ENCODE peak calls at places on chromosomes 3 and 15, in eight cellular contexts. One of them, this sample, is unnamed.

GRCh38 chr3:133475245-133476010 is 75.6 kb downstream of the BFSP2 start:
- DNase-seq in DMS79: peak; percentile 97
- DNase-seq in NCI-H1105: no peak
- DNase-seq in tibial nerve: no peak
- DNase-seq in amniotic stem cell: no peak
- DNase-seq in GM19239: peak; percentile 48
- DNase-seq in mesothelial cell of epicardium: no peak
- DNase-seq in cardiac muscle cell: no peak
- DNase-seq in this sample: no peak

GRCh38 chr3:182925330-182925943 is 54.9 kb downstream of the DCUN1D1 start:
- DNase-seq in DMS79: no peak
- DNase-seq in NCI-H1105: no peak
- DNase-seq in tibial nerve: no peak
- DNase-seq in amniotic stem cell: no peak
- DNase-seq in GM19239: peak; percentile 14
- DNase-seq in mesothelial cell of epicardium: no peak
- DNase-seq in cardiac muscle cell: no peak
- DNase-seq in this sample: no peak

GRCh38 chr3:141487419-141488345 is 855 bp downstream of the RASA2 start:
- DNase-seq in DMS79: peak; percentile 66
- DNase-seq in NCI-H1105: peak; percentile 90
- DNase-seq in tibial nerve: peak; percentile 49
- DNase-seq in amniotic stem cell: no peak
- DNase-seq in GM19239: peak; percentile 70
- DNase-seq in mesothelial cell of epicardium: peak; percentile 38
- DNase-seq in cardiac muscle cell: peak; percentile 78
- DNase-seq in this sample: peak; percentile 94

GRCh38 chr3:120615863-120616599 is 19.9 kb downstream of the NDUFB4 start:
- DNase-seq in DMS79: no peak
- DNase-seq in NCI-H1105: no peak
- DNase-seq in tibial nerve: no peak
- DNase-seq in amniotic stem cell: no peak
- DNase-seq in GM19239: no peak
- DNase-seq in mesothelial cell of epicardium: no peak
- DNase-seq in cardiac muscle cell: no peak
- DNase-seq in this sample: no peak

GRCh38 chr3:24508423-24508839 is 13.8 kb upstream of the THRB start:
- DNase-seq in DMS79: no peak
- DNase-seq in NCI-H1105: no peak
- DNase-seq in tibial nerve: no peak
- DNase-seq in amniotic stem cell: no peak
- DNase-seq in GM19239: no peak
- DNase-seq in mesothelial cell of epicardium: no peak
- DNase-seq in cardiac muscle cell: no peak
- DNase-seq in this sample: no peak

GRCh38 chr15:23503546-23503945 is 56.5 kb upstream of the GOLGA6L2 start:
- DNase-seq in DMS79: no peak
- DNase-seq in NCI-H1105: no peak
- DNase-seq in tibial nerve: no peak
- DNase-seq in amniotic stem cell: no peak
- DNase-seq in GM19239: no peak
- DNase-seq in mesothelial cell of epicardium: no peak
- DNase-seq in cardiac muscle cell: no peak
- DNase-seq in this sample: no peak

GRCh38 chr3:452221-452620 is 255.7 kb downstream of the CHL1 start:
- DNase-seq in DMS79: no peak
- DNase-seq in NCI-H1105: no peak
- DNase-seq in tibial nerve: no peak
- DNase-seq in amniotic stem cell: no peak
- DNase-seq in GM19239: no peak
- DNase-seq in mesothelial cell of epicardium: no peak
- DNase-seq in cardiac muscle cell: no peak
- DNase-seq in this sample: no peak

GRCh38 chr3:122619040-122619439 is 41.6 kb downstream of the PARP15 start:
- DNase-seq in DMS79: no peak
- DNase-seq in NCI-H1105: no peak
- DNase-seq in tibial nerve: no peak
- DNase-seq in amniotic stem cell: no peak
- DNase-seq in GM19239: no peak
- DNase-seq in mesothelial cell of epicardium: no peak
- DNase-seq in cardiac muscle cell: no peak
- DNase-seq in this sample: no peak

GRCh38 chr3:55750525-55750924 is 263.4 kb upstream of the WNT5A start:
- DNase-seq in DMS79: peak; percentile 50
- DNase-seq in NCI-H1105: no peak
- DNase-seq in tibial nerve: no peak
- DNase-seq in amniotic stem cell: peak; percentile 62
- DNase-seq in GM19239: no peak
- DNase-seq in mesothelial cell of epicardium: no peak
- DNase-seq in cardiac muscle cell: no peak
- DNase-seq in this sample: no peak

GRCh38 chr15:90414408-90415028 is 26.5 kb downstream of the IQGAP1 start:
- DNase-seq in DMS79: no peak
- DNase-seq in NCI-H1105: no peak
- DNase-seq in tibial nerve: no peak
- DNase-seq in amniotic stem cell: peak; percentile 77
- DNase-seq in GM19239: no peak
- DNase-seq in mesothelial cell of epicardium: no peak
- DNase-seq in cardiac muscle cell: no peak
- DNase-seq in this sample: no peak

GRCh38 chr3:38730281-38730680 is 80.8 kb upstream of the SCN5A start:
- DNase-seq in DMS79: no peak
- DNase-seq in NCI-H1105: no peak
- DNase-seq in tibial nerve: no peak
- DNase-seq in amniotic stem cell: no peak
- DNase-seq in GM19239: no peak
- DNase-seq in mesothelial cell of epicardium: no peak
- DNase-seq in cardiac muscle cell: no peak
- DNase-seq in this sample: no peak

GRCh38 chr3:72821170-72821781 is 27.0 kb downstream of the SHQ1 start:
- DNase-seq in DMS79: no peak
- DNase-seq in NCI-H1105: no peak
- DNase-seq in tibial nerve: no peak
- DNase-seq in amniotic stem cell: no peak
- DNase-seq in GM19239: no peak
- DNase-seq in mesothelial cell of epicardium: no peak
- DNase-seq in cardiac muscle cell: no peak
- DNase-seq in this sample: no peak

GRCh38 chr3:56988458-56988857 is 72.0 kb upstream of the SPATA12 start:
- DNase-seq in DMS79: no peak
- DNase-seq in NCI-H1105: no peak
- DNase-seq in tibial nerve: no peak
- DNase-seq in amniotic stem cell: no peak
- DNase-seq in GM19239: no peak
- DNase-seq in mesothelial cell of epicardium: no peak
- DNase-seq in cardiac muscle cell: no peak
- DNase-seq in this sample: no peak

GRCh38 chr15:101013769-101014223 is 94.6 kb downstream of the LRRK1 start:
- DNase-seq in DMS79: peak; percentile 82
- DNase-seq in NCI-H1105: peak; percentile 39
- DNase-seq in tibial nerve: no peak
- DNase-seq in amniotic stem cell: no peak
- DNase-seq in GM19239: no peak
- DNase-seq in mesothelial cell of epicardium: no peak
- DNase-seq in cardiac muscle cell: no peak
- DNase-seq in this sample: no peak

GRCh38 chr3:123584284-123584987 is 417 bp downstream of the HACD2 start:
- DNase-seq in DMS79: no peak
- DNase-seq in NCI-H1105: peak; percentile 67
- DNase-seq in tibial nerve: peak; percentile 18
- DNase-seq in amniotic stem cell: peak; percentile 3
- DNase-seq in GM19239: peak; percentile 13
- DNase-seq in mesothelial cell of epicardium: peak; percentile 37
- DNase-seq in cardiac muscle cell: peak; percentile 70
- DNase-seq in this sample: peak; percentile 53

GRCh38 chr3:25587526-25587925 is 77.2 kb downstream of the TOP2B start:
- DNase-seq in DMS79: no peak
- DNase-seq in NCI-H1105: no peak
- DNase-seq in tibial nerve: no peak
- DNase-seq in amniotic stem cell: no peak
- DNase-seq in GM19239: no peak
- DNase-seq in mesothelial cell of epicardium: no peak
- DNase-seq in cardiac muscle cell: no peak
- DNase-seq in this sample: no peak

GRCh38 chr15:74382004-74382816 is 14.8 kb upstream of the CYP11A1 start:
- DNase-seq in DMS79: no peak
- DNase-seq in NCI-H1105: peak; percentile 5
- DNase-seq in tibial nerve: peak; percentile 75
- DNase-seq in amniotic stem cell: peak; percentile 66
- DNase-seq in GM19239: peak; percentile 71
- DNase-seq in mesothelial cell of epicardium: peak; percentile 80
- DNase-seq in cardiac muscle cell: peak; percentile 92
- DNase-seq in this sample: peak; percentile 89

GRCh38 chr3:192063570-192063969 is 602.6 kb downstream of the PYDC2 start:
- DNase-seq in DMS79: no peak
- DNase-seq in NCI-H1105: no peak
- DNase-seq in tibial nerve: no peak
- DNase-seq in amniotic stem cell: no peak
- DNase-seq in GM19239: no peak
- DNase-seq in mesothelial cell of epicardium: no peak
- DNase-seq in cardiac muscle cell: no peak
- DNase-seq in this sample: no peak

GRCh38 chr3:20143519-20143918 is 42.5 kb downstream of the SGO1 start:
- DNase-seq in DMS79: no peak
- DNase-seq in NCI-H1105: no peak
- DNase-seq in tibial nerve: no peak
- DNase-seq in amniotic stem cell: no peak
- DNase-seq in GM19239: no peak
- DNase-seq in mesothelial cell of epicardium: no peak
- DNase-seq in cardiac muscle cell: no peak
- DNase-seq in this sample: no peak

GRCh38 chr3:194572131-194572789 is 61.0 kb downstream of the TMEM44 start:
- DNase-seq in DMS79: no peak
- DNase-seq in NCI-H1105: no peak
- DNase-seq in tibial nerve: peak; percentile 58
- DNase-seq in amniotic stem cell: peak; percentile 52
- DNase-seq in GM19239: no peak
- DNase-seq in mesothelial cell of epicardium: no peak
- DNase-seq in cardiac muscle cell: peak; percentile 59
- DNase-seq in this sample: peak; percentile 63

GRCh38 chr3:17233398-17233800 is 348.6 kb downstream of the PLCL2 start:
- DNase-seq in DMS79: peak; percentile 5
- DNase-seq in NCI-H1105: peak; percentile 31
- DNase-seq in tibial nerve: no peak
- DNase-seq in amniotic stem cell: peak; percentile 21
- DNase-seq in GM19239: peak; percentile 10
- DNase-seq in mesothelial cell of epicardium: no peak
- DNase-seq in cardiac muscle cell: peak; percentile 71
- DNase-seq in this sample: no peak

GRCh38 chr15:29900237-29901189 is 78.2 kb upstream of the TJP1 start:
- DNase-seq in DMS79: no peak
- DNase-seq in NCI-H1105: no peak
- DNase-seq in tibial nerve: no peak
- DNase-seq in amniotic stem cell: no peak
- DNase-seq in GM19239: no peak
- DNase-seq in mesothelial cell of epicardium: no peak
- DNase-seq in cardiac muscle cell: no peak
- DNase-seq in this sample: no peak

GRCh38 chr3:172461530-172462138 is 13.4 kb upstream of the GHSR start:
- DNase-seq in DMS79: no peak
- DNase-seq in NCI-H1105: no peak
- DNase-seq in tibial nerve: no peak
- DNase-seq in amniotic stem cell: no peak
- DNase-seq in GM19239: peak; percentile 40
- DNase-seq in mesothelial cell of epicardium: no peak
- DNase-seq in cardiac muscle cell: peak; percentile 37
- DNase-seq in this sample: no peak

GRCh38 chr3:148054999-148055398 is 642.7 kb upstream of the AGTR1 start:
- DNase-seq in DMS79: no peak
- DNase-seq in NCI-H1105: no peak
- DNase-seq in tibial nerve: no peak
- DNase-seq in amniotic stem cell: no peak
- DNase-seq in GM19239: no peak
- DNase-seq in mesothelial cell of epicardium: no peak
- DNase-seq in cardiac muscle cell: no peak
- DNase-seq in this sample: no peak

GRCh38 chr3:160564949-160565441 is 376 bp downstream of the KPNA4 start:
- DNase-seq in DMS79: no peak
- DNase-seq in NCI-H1105: peak; percentile 63
- DNase-seq in tibial nerve: no peak
- DNase-seq in amniotic stem cell: peak; percentile 31
- DNase-seq in GM19239: peak; percentile 43
- DNase-seq in mesothelial cell of epicardium: no peak
- DNase-seq in cardiac muscle cell: peak; percentile 83
- DNase-seq in this sample: no peak

GRCh38 chr3:167066977-167067843 is 312.9 kb downstream of the ZBBX start:
- DNase-seq in DMS79: peak; percentile 14
- DNase-seq in NCI-H1105: peak; percentile 99
- DNase-seq in tibial nerve: no peak
- DNase-seq in amniotic stem cell: no peak
- DNase-seq in GM19239: no peak
- DNase-seq in mesothelial cell of epicardium: no peak
- DNase-seq in cardiac muscle cell: peak; percentile 19
- DNase-seq in this sample: no peak

GRCh38 chr3:75192065-75192658 is 472.0 kb upstream of the FRG2C start:
- DNase-seq in DMS79: no peak
- DNase-seq in NCI-H1105: no peak
- DNase-seq in tibial nerve: no peak
- DNase-seq in amniotic stem cell: peak; percentile 44
- DNase-seq in GM19239: peak; percentile 7
- DNase-seq in mesothelial cell of epicardium: no peak
- DNase-seq in cardiac muscle cell: peak; percentile 60
- DNase-seq in this sample: peak; percentile 29

GRCh38 chr15:88657326-88658069 is 18.7 kb downstream of the ISG20 start:
- DNase-seq in DMS79: no peak
- DNase-seq in NCI-H1105: peak; percentile 21
- DNase-seq in tibial nerve: no peak
- DNase-seq in amniotic stem cell: peak; percentile 26
- DNase-seq in GM19239: no peak
- DNase-seq in mesothelial cell of epicardium: no peak
- DNase-seq in cardiac muscle cell: peak; percentile 64
- DNase-seq in this sample: peak; percentile 23

GRCh38 chr15:70348581-70349344 is 251.0 kb upstream of the TLE3 start:
- DNase-seq in DMS79: peak; percentile 37
- DNase-seq in NCI-H1105: no peak
- DNase-seq in tibial nerve: no peak
- DNase-seq in amniotic stem cell: no peak
- DNase-seq in GM19239: no peak
- DNase-seq in mesothelial cell of epicardium: no peak
- DNase-seq in cardiac muscle cell: no peak
- DNase-seq in this sample: no peak

GRCh38 chr3:104907507-104907906 is 459.2 kb upstream of the ALCAM start:
- DNase-seq in DMS79: no peak
- DNase-seq in NCI-H1105: no peak
- DNase-seq in tibial nerve: no peak
- DNase-seq in amniotic stem cell: peak; percentile 59
- DNase-seq in GM19239: no peak
- DNase-seq in mesothelial cell of epicardium: no peak
- DNase-seq in cardiac muscle cell: no peak
- DNase-seq in this sample: no peak

GRCh38 chr15:50890751-50891150 is 17.7 kb upstream of the AP4E1 start:
- DNase-seq in DMS79: no peak
- DNase-seq in NCI-H1105: no peak
- DNase-seq in tibial nerve: no peak
- DNase-seq in amniotic stem cell: no peak
- DNase-seq in GM19239: no peak
- DNase-seq in mesothelial cell of epicardium: no peak
- DNase-seq in cardiac muscle cell: no peak
- DNase-seq in this sample: no peak

GRCh38 chr15:30885814-30886213 is 17.9 kb upstream of the FAN1 start:
- DNase-seq in DMS79: no peak
- DNase-seq in NCI-H1105: no peak
- DNase-seq in tibial nerve: no peak
- DNase-seq in amniotic stem cell: no peak
- DNase-seq in GM19239: no peak
- DNase-seq in mesothelial cell of epicardium: no peak
- DNase-seq in cardiac muscle cell: peak; percentile 79
- DNase-seq in this sample: no peak

GRCh38 chr3:61530355-61530754 is 31.0 kb upstream of the PTPRG start:
- DNase-seq in DMS79: no peak
- DNase-seq in NCI-H1105: peak; percentile 22
- DNase-seq in tibial nerve: no peak
- DNase-seq in amniotic stem cell: no peak
- DNase-seq in GM19239: no peak
- DNase-seq in mesothelial cell of epicardium: no peak
- DNase-seq in cardiac muscle cell: peak; percentile 63
- DNase-seq in this sample: no peak

GRCh38 chr3:172648736-172649135 is 62.1 kb downstream of the NCEH1 start:
- DNase-seq in DMS79: no peak
- DNase-seq in NCI-H1105: no peak
- DNase-seq in tibial nerve: no peak
- DNase-seq in amniotic stem cell: no peak
- DNase-seq in GM19239: no peak
- DNase-seq in mesothelial cell of epicardium: no peak
- DNase-seq in cardiac muscle cell: no peak
- DNase-seq in this sample: no peak